ENCODE peak calls at places on chromosome 22, in seven cellular contexts. O is left lung, F is RWPE2, J is lower lobe of right lung, N is body of pancreas, I is IMR-90, M is heart right ventricle. Z is an unnamed sample.

GRCh38 chr22:45007946-45008852 is 1.6 kb downstream of the PHF21B start:
- ATAC-seq in M (no peak), F (peak; percentile 9), N (no peak), I (no peak), O (no peak), J (no peak), Z (no peak)

GRCh38 chr22:47245786-47246185 is 483.3 kb downstream of the TBC1D22A start:
- ATAC-seq in I (no peak), N (no peak), J (no peak), O (no peak), F (no peak), M (no peak), Z (no peak)

GRCh38 chr22:36510384-36510783 is 3.5 kb upstream of the FOXRED2 start:
- ATAC-seq in N (no peak), F (no peak), J (peak; percentile 30), O (peak; percentile 18), I (no peak), M (no peak), Z (peak; percentile 74)

GRCh38 chr22:44289429-44290171 is 23.2 kb downstream of the SHISAL1 start:
- ATAC-seq in F (no peak), N (no peak), O (no peak), J (no peak), I (peak; percentile 70), M (no peak), Z (no peak)

GRCh38 chr22:39959640-39960447 is at the start of gene TMA7B:
- ATAC-seq in M (no peak), N (peak; percentile 8), I (peak; percentile 83), J (peak; percentile 29), O (peak; percentile 59), F (peak; percentile 79), Z (no peak)

GRCh38 chr22:45910928-45911467 is 66.0 kb downstream of the WNT7B start:
- ATAC-seq in N (peak; percentile 14), M (no peak), O (no peak), I (no peak), F (no peak), J (no peak), Z (no peak)

GRCh38 chr22:30029512-30029911 is 50.8 kb upstream of the HORMAD2 start:
- ATAC-seq in O (no peak), M (no peak), N (no peak), I (no peak), J (no peak), F (no peak), Z (no peak)

GRCh38 chr22:32144875-32145274 is 14.2 kb downstream of the C22orf42 start:
- ATAC-seq in M (no peak), I (no peak), J (peak; percentile 76), F (peak; percentile 23), O (peak; percentile 67), N (no peak), Z (peak; percentile 31)

GRCh38 chr22:44119669-44120313 is 60.9 kb upstream of the PARVG start:
- ATAC-seq in I (no peak), N (no peak), J (no peak), F (no peak), O (no peak), M (no peak), Z (no peak)

DNA sequence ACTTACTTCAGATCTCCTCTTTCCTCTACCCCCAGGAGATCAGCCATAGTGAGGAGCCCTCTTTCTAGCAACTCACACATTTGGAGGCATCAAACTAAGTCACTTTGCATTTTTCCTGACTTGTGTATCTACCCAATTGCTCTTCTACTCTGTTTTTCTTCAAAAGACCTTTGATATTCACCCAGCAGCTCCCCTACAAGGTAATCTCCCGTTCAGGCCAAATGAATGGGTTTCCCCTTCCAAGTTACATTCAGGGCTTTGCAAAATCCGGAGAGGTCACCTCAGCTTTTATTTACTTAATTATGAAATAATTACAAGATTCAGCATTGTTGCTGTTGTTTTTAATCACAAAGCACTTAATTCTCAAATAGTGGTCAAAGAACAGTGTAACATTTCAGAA is 6.1 kb downstream of the LARGE1 start:
- ATAC-seq in O (no peak), I (no peak), N (no peak), F (no peak), M (no peak), J (no peak), Z (no peak)
- H3K4me3 ChIP-seq in O (no peak overlapping the region), I (no peak overlapping the region), N (no peak overlapping the region), F (no peak overlapping the region), M (no peak overlapping the region), J (no peak overlapping the region), Z (no peak overlapping the region)

GRCh38 chr22:21573750-21574494 is 6.4 kb downstream of the UBE2L3 start:
- ATAC-seq in O (no peak), N (peak; percentile 7), I (no peak), J (no peak), F (no peak), M (no peak), Z (no peak)
- H3K4me1 ChIP-seq in O (peaks cover 88% of the 10 kb centered on the region), N (peaks cover 80% of the 10 kb centered on the region), I (peaks cover 27% of the 10 kb centered on the region), J (peaks cover 70% of the 10 kb centered on the region), F (peaks cover 24% of the 10 kb centered on the region), M (peaks cover 82% of the 10 kb centered on the region), Z (peaks cover 6% of the 10 kb centered on the region)

GRCh38 chr22:49535126-49535525 is 292.5 kb downstream of the BRD1 start:
- ATAC-seq in I (no peak), O (no peak), M (no peak), J (no peak), N (no peak), F (no peak), Z (no peak)
- H3K4me3 ChIP-seq in I (no peak overlapping the region), O (no peak overlapping the region), M (no peak overlapping the region), J (no peak overlapping the region), N (no peak overlapping the region), F (no peak overlapping the region), Z (no peak overlapping the region)

GRCh38 chr22:42644422-42645340 is 4.3 kb upstream of the ATP5MGL start:
- ATAC-seq in M (peak; percentile 9), O (no peak), I (no peak), J (peak; percentile 0), N (no peak), F (no peak), Z (no peak)

GRCh38 chr22:42645341-42645937 is 3.8 kb downstream of the CYB5R3 start:
- ATAC-seq in N (no peak), J (peak; percentile 19), F (no peak), I (no peak), M (no peak), O (peak; percentile 35), Z (no peak)

GRCh38 chr22:42642801-42643631 is 2.6 kb upstream of the ATP5MGL start:
- ATAC-seq in N (no peak), O (peak; percentile 38), F (no peak), M (no peak), J (peak; percentile 54), I (no peak), Z (no peak)

GRCh38 chr22:42641801-42642413 is 1.5 kb upstream of the ATP5MGL start:
- ATAC-seq in J (no peak), N (no peak), M (no peak), O (no peak), I (no peak), F (no peak), Z (no peak)

GRCh38 chr22:42643632-42644421 is 3.4 kb upstream of the ATP5MGL start:
- ATAC-seq in N (no peak), I (no peak), M (no peak), F (no peak), O (no peak), J (no peak), Z (no peak)
- H3K4me1 ChIP-seq in N (peaks cover 67% of the 10 kb centered on the region), I (peaks cover 40% of the 10 kb centered on the region), M (peaks cover 89% of the 10 kb centered on the region), F (peaks cover 22% of the 10 kb centered on the region), O (peaks cover 79% of the 10 kb centered on the region), J (peaks cover 81% of the 10 kb centered on the region), Z (peaks cover 54% of the 10 kb centered on the region)

GRCh38 chr22:38456841-38457699 is 2.1 kb upstream of the KCNJ4 start:
- ATAC-seq in O (no peak), N (no peak), J (no peak), I (no peak), M (no peak), F (peak; percentile 11), Z (no peak)

GRCh38 chr22:38454361-38455062 is 487 bp downstream of the KCNJ4 start:
- ATAC-seq in I (no peak), F (no peak), M (peak; percentile 29), N (peak; percentile 33), J (peak; percentile 6), O (peak; percentile 28), Z (peak; percentile 42)

GRCh38 chr22:38455063-38455529 is at the start of gene KCNJ4:
- ATAC-seq in M (no peak), F (no peak), I (peak; percentile 5), O (no peak), J (no peak), N (no peak), Z (no peak)

GRCh38 chr22:38456272-38456837 is 1.4 kb upstream of the KCNJ4 start:
- ATAC-seq in M (no peak), J (no peak), O (no peak), N (no peak), I (no peak), F (no peak), Z (no peak)

DNA sequence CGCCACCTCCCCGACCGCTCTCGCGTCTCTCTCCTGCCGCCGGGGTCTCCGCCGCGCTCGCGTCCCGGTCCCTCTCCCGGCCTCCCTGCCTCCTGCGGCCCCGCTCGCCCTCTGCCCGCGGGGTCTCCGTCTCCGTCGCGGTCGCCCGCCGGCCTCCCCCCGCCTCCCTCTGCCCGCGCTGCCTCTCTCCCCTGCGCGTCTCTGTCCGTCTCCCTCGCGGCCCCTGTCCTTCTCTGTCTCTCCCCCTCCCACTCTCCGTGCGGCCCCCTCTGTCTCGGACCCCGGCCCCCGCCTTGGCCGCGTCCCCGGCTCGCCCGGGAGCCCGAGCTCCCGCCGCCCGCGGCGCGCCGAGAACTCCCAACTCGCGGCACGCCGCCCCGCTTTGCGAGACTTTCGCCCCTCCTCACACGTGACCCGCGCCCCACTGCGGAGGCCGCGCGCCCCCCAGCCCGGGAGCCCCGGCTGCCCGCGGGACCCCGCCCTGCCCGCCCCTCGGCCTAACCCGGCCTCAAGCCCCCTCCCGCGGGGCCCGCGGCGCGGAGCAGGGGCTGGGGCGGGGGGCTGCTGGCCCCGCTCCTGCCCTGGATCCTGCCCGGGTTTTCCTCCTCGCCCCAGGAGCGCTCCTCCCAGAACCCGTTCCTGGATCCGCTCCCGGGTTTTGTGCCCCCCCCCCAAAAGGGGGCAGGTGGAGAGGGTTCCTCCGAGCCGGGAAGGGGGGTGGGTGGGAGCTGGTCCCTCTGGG is 702 bp upstream of the KCNJ4 start:
- ATAC-seq in F (no peak), J (no peak), O (peak; percentile 19), N (peak; percentile 19), M (peak; percentile 1), I (peak; percentile 63), Z (no peak)
- H3K4me3 ChIP-seq in F (peak overlapping the region; percentile 32), J (peak overlapping the region; percentile 42), O (no peak overlapping the region), N (no peak overlapping the region), M (peak overlapping the region; percentile 61), I (peak overlapping the region; percentile 37), Z (peak overlapping the region; percentile 18)

GRCh38 chr22:27420186-27420816 is 381.3 kb downstream of the MN1 start:
- ATAC-seq in I (peak; percentile 3), O (no peak), J (no peak), N (peak; percentile 14), F (no peak), M (no peak), Z (no peak)
- H3K4me1 ChIP-seq in I (peaks cover 18% of the 10 kb centered on the region), O (peaks cover 10% of the 10 kb centered on the region), J (peaks cover 14% of the 10 kb centered on the region), N (peaks cover 36% of the 10 kb centered on the region), F (peaks cover 26% of the 10 kb centered on the region), M (peaks cover 29% of the 10 kb centered on the region), Z (no peaks in the 10 kb centered on the region)

Z was measured in gastroesophageal sphincter.